ENCODE peak calls at places on chromosome 21, in six cellular contexts. One of them, this sample, is unnamed. For H3K9me3, the result is how much of the 10 kb centered on the place peaks cover.

GRCh38 chr21:32572574-32573420 is 12.5 kb downstream of the TCP10L start:
- DNase-seq in H9: no peak
- DNase-seq in IMR-90: no peak
- DNase-seq in H1: no peak
- DNase-seq in trophoblast cell: peak
- DNase-seq in mesenchymal stem cell: no peak
- DNase-seq in this sample: no peak

GRCh38 chr21:42097860-42098259 is 26.7 kb downstream of the UMODL1 start:
- DNase-seq in H9: no peak
- DNase-seq in IMR-90: peak
- DNase-seq in H1: no peak
- DNase-seq in trophoblast cell: peak
- DNase-seq in mesenchymal stem cell: peak
- DNase-seq in this sample: no peak

GRCh38 chr21:41899431-41900202 is 20.5 kb upstream of the PRDM15 start:
- DNase-seq in H9: no peak
- DNase-seq in IMR-90: no peak
- DNase-seq in H1: no peak
- DNase-seq in trophoblast cell: no peak
- DNase-seq in mesenchymal stem cell: no peak
- DNase-seq in this sample: no peak

GRCh38 chr21:42622284-42622683 is 31.1 kb upstream of the PDE9A start:
- DNase-seq in H9: no peak
- DNase-seq in IMR-90: no peak
- DNase-seq in H1: no peak
- DNase-seq in trophoblast cell: no peak
- DNase-seq in mesenchymal stem cell: no peak
- DNase-seq in this sample: no peak

GRCh38 chr21:24428539-24429186 is 1178.6 kb downstream of the MRPL39 start:
- DNase-seq in H9: no peak
- DNase-seq in IMR-90: no peak
- DNase-seq in H1: no peak
- DNase-seq in trophoblast cell: no peak
- DNase-seq in mesenchymal stem cell: no peak
- DNase-seq in this sample: no peak

GRCh38 chr21:32917392-32918135 is 108.2 kb upstream of the OLIG2 start:
- DNase-seq in H9: no peak
- DNase-seq in IMR-90: no peak
- DNase-seq in H1: no peak
- DNase-seq in trophoblast cell: no peak
- DNase-seq in mesenchymal stem cell: no peak
- DNase-seq in this sample: no peak

GRCh38 chr21:36388076-36388475 is 2.9 kb downstream of the CHAF1B start:
- DNase-seq in H9: no peak
- DNase-seq in IMR-90: no peak
- DNase-seq in H1: no peak
- DNase-seq in trophoblast cell: no peak
- DNase-seq in mesenchymal stem cell: no peak
- DNase-seq in this sample: no peak

GRCh38 chr21:42650033-42650370 is 3.4 kb upstream of the PDE9A start:
- DNase-seq in H9: no peak
- DNase-seq in IMR-90: no peak
- DNase-seq in H1: no peak
- DNase-seq in trophoblast cell: no peak
- DNase-seq in mesenchymal stem cell: no peak
- DNase-seq in this sample: no peak

GRCh38 chr21:30717105-30717504 is 1.5 kb downstream of the KRTAP21-3 start:
- DNase-seq in H9: no peak
- DNase-seq in IMR-90: no peak
- DNase-seq in H1: no peak
- DNase-seq in trophoblast cell: no peak
- DNase-seq in mesenchymal stem cell: no peak
- DNase-seq in this sample: no peak

GRCh38 chr21:39014751-39015150 is 168.5 kb downstream of the PSMG1 start:
- DNase-seq in H9: no peak
- DNase-seq in IMR-90: peak
- DNase-seq in H1: no peak
- DNase-seq in trophoblast cell: peak
- DNase-seq in mesenchymal stem cell: peak
- DNase-seq in this sample: no peak

GRCh38 chr21:38503588-38503987 is 5.3 kb upstream of the ERG start:
- DNase-seq in H9: no peak
- DNase-seq in IMR-90: peak
- DNase-seq in H1: no peak
- DNase-seq in trophoblast cell: peak
- DNase-seq in mesenchymal stem cell: peak
- DNase-seq in this sample: no peak

GRCh38 chr21:42031816-42032215 is 21.7 kb upstream of the ZBTB21 start:
- DNase-seq in H9: no peak
- DNase-seq in IMR-90: no peak
- DNase-seq in H1: no peak
- DNase-seq in trophoblast cell: no peak
- DNase-seq in mesenchymal stem cell: no peak
- DNase-seq in this sample: no peak

GRCh38 chr21:31886896-31887595 is 14.2 kb downstream of the HUNK start:
- DNase-seq in H9: no peak
- DNase-seq in IMR-90: no peak
- DNase-seq in H1: no peak
- DNase-seq in trophoblast cell: peak
- DNase-seq in mesenchymal stem cell: no peak
- DNase-seq in this sample: no peak

GRCh38 chr21:33384851-33385331 is 18.3 kb upstream of the IFNGR2 start:
- DNase-seq in H9: no peak
- DNase-seq in IMR-90: peak
- DNase-seq in H1: no peak
- DNase-seq in trophoblast cell: no peak
- DNase-seq in mesenchymal stem cell: peak
- DNase-seq in this sample: no peak

GRCh38 chr21:39137248-39138186 is 45.7 kb downstream of the PSMG1 start:
- DNase-seq in H9: peak
- DNase-seq in IMR-90: peak
- DNase-seq in H1: no peak
- DNase-seq in trophoblast cell: peak
- DNase-seq in mesenchymal stem cell: peak
- DNase-seq in this sample: no peak

GRCh38 chr21:31346256-31346821 is 2.3 kb upstream of the TIAM1 start:
- DNase-seq in H9: no peak
- DNase-seq in IMR-90: no peak
- DNase-seq in H1: no peak
- DNase-seq in trophoblast cell: no peak
- DNase-seq in mesenchymal stem cell: no peak
- DNase-seq in this sample: no peak

GRCh38 chr21:38660333-38661295 is 145.1 kb upstream of the ETS2 start:
- DNase-seq in H9: peak
- DNase-seq in IMR-90: no peak
- DNase-seq in H1: no peak
- DNase-seq in trophoblast cell: no peak
- DNase-seq in mesenchymal stem cell: no peak
- DNase-seq in this sample: no peak

DNA sequence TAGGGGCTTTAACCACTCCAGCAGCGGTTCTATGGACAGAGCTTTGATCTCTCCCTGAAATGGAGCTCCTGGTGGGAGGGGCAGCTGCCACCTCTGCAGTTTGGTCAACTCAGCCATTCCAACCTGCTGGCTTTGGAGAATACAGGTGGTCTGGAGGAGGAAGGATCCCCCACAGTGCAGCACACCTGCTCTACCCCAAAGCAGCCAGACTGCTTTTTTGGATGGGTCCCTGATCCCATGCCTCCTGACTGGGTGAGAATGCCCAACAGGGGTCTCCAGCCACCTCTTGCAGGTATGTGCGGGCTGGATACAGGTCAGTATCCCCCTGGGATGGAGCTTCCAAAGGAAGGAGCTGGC is 53.9 kb downstream of the TPTE start:
- DNase-seq in H9: no peak
- DNase-seq in IMR-90: no peak
- DNase-seq in H1: no peak
- DNase-seq in trophoblast cell: no peak
- DNase-seq in mesenchymal stem cell: no peak
- DNase-seq in this sample: no peak
- H3K9me3 ChIP-seq in H9: half or more
- H3K9me3 ChIP-seq in IMR-90: under half
- H3K9me3 ChIP-seq in H1: half or more
- H3K9me3 ChIP-seq in trophoblast cell: under half
- H3K9me3 ChIP-seq in mesenchymal stem cell: under half
- H3K9me3 ChIP-seq in this sample: under half

GRCh38 chr21:35208117-35208516 is 159.0 kb upstream of the RUNX1 start:
- DNase-seq in H9: no peak
- DNase-seq in IMR-90: no peak
- DNase-seq in H1: no peak
- DNase-seq in trophoblast cell: no peak
- DNase-seq in mesenchymal stem cell: no peak
- DNase-seq in this sample: no peak

GRCh38 chr21:35204850-35205564 is 155.9 kb upstream of the RUNX1 start:
- DNase-seq in H9: no peak
- DNase-seq in IMR-90: peak
- DNase-seq in H1: no peak
- DNase-seq in trophoblast cell: no peak
- DNase-seq in mesenchymal stem cell: no peak
- DNase-seq in this sample: no peak

GRCh38 chr21:35204125-35204524 is 155.0 kb upstream of the RUNX1 start:
- DNase-seq in H9: no peak
- DNase-seq in IMR-90: peak
- DNase-seq in H1: no peak
- DNase-seq in trophoblast cell: no peak
- DNase-seq in mesenchymal stem cell: no peak
- DNase-seq in this sample: no peak

GRCh38 chr21:35207322-35207721 is 158.2 kb upstream of the RUNX1 start:
- DNase-seq in H9: no peak
- DNase-seq in IMR-90: no peak
- DNase-seq in H1: no peak
- DNase-seq in trophoblast cell: no peak
- DNase-seq in mesenchymal stem cell: no peak
- DNase-seq in this sample: no peak

GRCh38 chr21:35206141-35207125 is 157.3 kb upstream of the RUNX1 start:
- DNase-seq in H9: peak
- DNase-seq in IMR-90: peak
- DNase-seq in H1: no peak
- DNase-seq in trophoblast cell: peak
- DNase-seq in mesenchymal stem cell: no peak
- DNase-seq in this sample: no peak
- H3K18ac ChIP-seq in H9: no peak
- H3K18ac ChIP-seq in IMR-90: peak
- H3K18ac ChIP-seq in H1: no peak
- H3K18ac ChIP-seq in trophoblast cell: no peak
- H3K18ac ChIP-seq in mesenchymal stem cell: peak
- H3K18ac ChIP-seq in this sample: no peak

GRCh38 chr21:15004721-15005370 is 60.0 kb downstream of the NRIP1 start:
- DNase-seq in H9: no peak
- DNase-seq in IMR-90: peak
- DNase-seq in H1: no peak
- DNase-seq in trophoblast cell: peak
- DNase-seq in mesenchymal stem cell: no peak
- DNase-seq in this sample: no peak

GRCh38 chr21:15000076-15000475 is 64.7 kb downstream of the NRIP1 start:
- DNase-seq in H9: no peak
- DNase-seq in IMR-90: peak
- DNase-seq in H1: no peak
- DNase-seq in trophoblast cell: peak
- DNase-seq in mesenchymal stem cell: peak
- DNase-seq in this sample: no peak

GRCh38 chr21:15001113-15001512 is 63.7 kb downstream of the NRIP1 start:
- DNase-seq in H9: no peak
- DNase-seq in IMR-90: no peak
- DNase-seq in H1: no peak
- DNase-seq in trophoblast cell: no peak
- DNase-seq in mesenchymal stem cell: no peak
- DNase-seq in this sample: no peak

GRCh38 chr21:15003463-15004135 is 61.2 kb downstream of the NRIP1 start:
- DNase-seq in H9: no peak
- DNase-seq in IMR-90: no peak
- DNase-seq in H1: no peak
- DNase-seq in trophoblast cell: no peak
- DNase-seq in mesenchymal stem cell: no peak
- DNase-seq in this sample: peak

DNA sequence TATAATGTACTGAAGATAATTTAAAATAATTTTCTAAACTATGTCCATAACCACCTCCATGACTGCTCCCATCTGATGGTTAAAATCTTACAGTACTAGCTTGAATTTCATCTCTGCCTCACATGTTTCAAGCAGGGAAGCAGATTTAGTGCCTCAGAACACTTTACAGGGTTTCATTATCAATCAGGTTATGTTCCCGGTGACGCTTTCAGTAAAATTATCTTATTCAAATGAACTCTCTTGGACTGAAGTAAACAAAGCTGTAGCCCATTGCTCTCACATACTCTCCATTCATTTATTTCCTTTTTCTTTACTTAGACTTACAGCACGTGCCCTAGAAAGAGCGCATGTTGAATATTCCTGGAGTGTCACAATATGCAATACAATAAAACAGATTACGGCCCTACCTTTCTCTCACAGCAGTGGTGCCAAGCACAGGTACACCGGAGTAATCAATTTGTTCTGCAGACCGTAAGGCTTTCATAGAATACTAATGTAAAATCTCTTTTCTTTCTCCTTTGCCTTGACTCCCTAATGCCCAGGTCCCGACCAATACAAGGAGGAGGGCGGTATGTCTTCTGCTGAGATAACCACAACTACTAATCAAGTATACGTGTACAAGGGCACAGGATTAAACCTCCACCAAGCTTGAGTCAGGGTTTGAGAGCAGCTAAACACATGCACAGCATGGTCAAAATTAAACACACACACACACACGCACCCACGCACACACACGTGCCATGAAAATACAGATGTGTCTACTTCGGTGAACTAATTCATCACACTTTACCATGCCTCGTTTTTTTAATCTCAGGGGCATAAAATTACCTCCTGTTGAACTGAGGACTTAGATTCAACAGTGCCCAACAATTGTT is 62.8 kb downstream of the NRIP1 start:
- DNase-seq in H9: no peak
- DNase-seq in IMR-90: no peak
- DNase-seq in H1: no peak
- DNase-seq in trophoblast cell: no peak
- DNase-seq in mesenchymal stem cell: no peak
- DNase-seq in this sample: no peak
- H3K9ac ChIP-seq in H9: no peak
- H3K9ac ChIP-seq in IMR-90: no peak
- H3K9ac ChIP-seq in H1: no peak
- H3K9ac ChIP-seq in trophoblast cell: no peak
- H3K9ac ChIP-seq in mesenchymal stem cell: no peak
- H3K9ac ChIP-seq in this sample: no peak

DNA sequence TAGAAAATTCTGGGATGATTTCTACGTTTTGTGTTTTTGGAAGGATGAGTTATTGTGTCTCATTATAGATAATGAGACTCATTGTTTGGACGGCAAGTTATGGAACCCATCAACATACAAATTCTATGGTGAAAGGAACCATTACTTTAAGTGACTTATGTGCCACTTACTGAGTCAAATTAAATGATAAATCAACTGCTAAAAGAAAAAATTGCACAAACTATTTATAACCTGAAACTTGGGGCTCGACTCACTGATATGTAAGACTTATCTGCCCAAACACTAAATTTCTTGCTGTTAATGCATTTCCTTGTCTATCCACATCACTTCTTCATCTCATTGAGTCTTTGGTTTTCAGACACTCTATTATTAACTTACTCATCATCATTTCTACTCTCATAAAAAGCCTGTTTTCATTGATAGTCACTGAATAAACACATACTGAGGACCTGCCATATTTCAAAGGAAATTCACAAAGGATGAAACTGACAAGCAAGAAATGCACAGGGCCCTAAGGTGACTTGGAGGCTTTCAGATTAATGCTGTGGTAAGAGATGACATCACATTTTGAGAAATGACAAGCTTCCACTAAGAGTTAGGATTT is 872.7 kb upstream of the ADAMTS5 start:
- DNase-seq in H9: no peak
- DNase-seq in IMR-90: no peak
- DNase-seq in H1: no peak
- DNase-seq in trophoblast cell: no peak
- DNase-seq in mesenchymal stem cell: no peak
- DNase-seq in this sample: no peak
- H3K9me3 ChIP-seq in H9: under half
- H3K9me3 ChIP-seq in IMR-90: under half
- H3K9me3 ChIP-seq in H1: under half
- H3K9me3 ChIP-seq in trophoblast cell: under half
- H3K9me3 ChIP-seq in mesenchymal stem cell: under half
- H3K9me3 ChIP-seq in this sample: under half